ENCODE peak calls at places on chromosomes 16 and 17, in six cellular contexts. J is cardiac fibroblast, Y is mammary epithelial cell, G is bronchial epithelial cell, F is choroid plexus epithelial cell, T is tibial artery. V is an unnamed sample.

GRCh38 chr16:60246055-60246454 is 1511.9 kb upstream of the GOT2 start:
- DNase-seq in J (no peak), Y (no peak), G (no peak), F (no peak), T (no peak), V (no peak)

GRCh38 chr16:68361485-68361884 is 50.7 kb downstream of the PRMT7 start:
- DNase-seq in J (no peak), Y (no peak), G (peak), F (no peak), T (no peak), V (peak)

GRCh38 chr17:50206604-50207293 is 5.3 kb upstream of the COL1A1 start:
- DNase-seq in J (peak), Y (no peak), G (no peak), F (peak), T (peak), V (no peak)

GRCh38 chr16:78987676-78988075 is 612.9 kb downstream of the MAF start:
- DNase-seq in J (no peak), Y (peak), G (peak), F (no peak), T (no peak), V (peak)

GRCh38 chr17:34720760-34721159 is 141.4 kb downstream of the TMEM132E start:
- DNase-seq in J (no peak), Y (peak), G (peak), F (no peak), T (no peak), V (peak)

GRCh38 chr16:20181386-20181785 is 107.7 kb upstream of the GPR139 start:
- DNase-seq in J (no peak), Y (no peak), G (no peak), F (no peak), T (no peak), V (no peak)

GRCh38 chr17:81395600-81396277 is 482 bp downstream of the BAHCC1 start:
- DNase-seq in J (peak), Y (no peak), G (no peak), F (no peak), T (no peak), V (no peak)

GRCh38 chr16:84193480-84193879 is 2.5 kb downstream of the ADAD2 start:
- DNase-seq in J (no peak), Y (no peak), G (no peak), F (no peak), T (no peak), V (no peak)

GRCh38 chr17:4433515-4434031 is at the start of gene SPNS3:
- DNase-seq in J (no peak), Y (no peak), G (no peak), F (no peak), T (no peak), V (no peak)

GRCh38 chr16:69520800-69521602 is 44.8 kb upstream of the NFAT5 start:
- DNase-seq in J (peak), Y (no peak), G (no peak), F (no peak), T (no peak), V (peak)

GRCh38 chr17:68011199-68011665 is 15.0 kb upstream of the C17orf58 start:
- DNase-seq in J (peak), Y (no peak), G (no peak), F (no peak), T (peak), V (peak)

GRCh38 chr16:56120447-56121155 is 70.7 kb upstream of the GNAO1 start:
- DNase-seq in J (no peak), Y (no peak), G (no peak), F (no peak), T (no peak), V (no peak)

GRCh38 chr17:76682306-76682705 is 28.5 kb downstream of the MXRA7 start:
- DNase-seq in J (peak), Y (no peak), G (no peak), F (peak), T (no peak), V (no peak)

GRCh38 chr16:51154271-51155171 is 3.5 kb upstream of the SALL1 start:
- DNase-seq in J (no peak), Y (no peak), G (no peak), F (no peak), T (no peak), V (no peak)

GRCh38 chr17:29155966-29156338 is 24.2 kb downstream of the MYO18A start:
- DNase-seq in J (no peak), Y (no peak), G (no peak), F (peak), T (no peak), V (no peak)

GRCh38 chr16:10168258-10168657 is 14.0 kb downstream of the GRIN2A start:
- DNase-seq in J (peak), Y (peak), G (no peak), F (no peak), T (no peak), V (no peak)

GRCh38 chr17:41555105-41555887 is 16.6 kb downstream of the KRT9 start:
- DNase-seq in J (no peak), Y (no peak), G (no peak), F (no peak), T (no peak), V (peak)

GRCh38 chr17:73750975-73751374 is 106.7 kb upstream of the SDK2 start:
- DNase-seq in J (no peak), Y (no peak), G (no peak), F (no peak), T (no peak), V (no peak)

GRCh38 chr16:85722066-85722465 is 28.8 kb downstream of the C16orf74 start:
- DNase-seq in J (no peak), Y (no peak), G (no peak), F (no peak), T (no peak), V (peak)

GRCh38 chr16:4389051-4389955 is 17.7 kb downstream of the VASN start:
- DNase-seq in J (no peak), Y (no peak), G (no peak), F (no peak), T (no peak), V (no peak)

GRCh38 chr17:3221850-3222249 is 14.4 kb downstream of the OR1A1 start:
- DNase-seq in J (no peak), Y (no peak), G (no peak), F (no peak), T (no peak), V (no peak)

GRCh38 chr17:80221401-80221800 is 1.2 kb downstream of the SLC26A11 start:
- DNase-seq in J (no peak), Y (no peak), G (no peak), F (no peak), T (no peak), V (no peak)

GRCh38 chr16:15493416-15494181 is 59.2 kb downstream of the BMERB1 start:
- DNase-seq in J (peak), Y (no peak), G (no peak), F (peak), T (no peak), V (no peak)

GRCh38 chr16:68082596-68083238 is 2.5 kb upstream of the NFATC3 start:
- DNase-seq in J (no peak), Y (no peak), G (no peak), F (no peak), T (no peak), V (no peak)

GRCh38 chr17:41581366-41582060 is 5.2 kb downstream of the KRT14 start:
- DNase-seq in J (no peak), Y (no peak), G (no peak), F (no peak), T (no peak), V (peak)

GRCh38 chr16:83713597-83713996 is 94.2 kb upstream of the HSBP1 start:
- DNase-seq in J (no peak), Y (no peak), G (no peak), F (no peak), T (no peak), V (no peak)

GRCh38 chr16:79411805-79412204 is 188.7 kb downstream of the MAF start:
- DNase-seq in J (no peak), Y (no peak), G (no peak), F (no peak), T (no peak), V (no peak)

GRCh38 chr16:17105239-17105721 is 365.5 kb downstream of the XYLT1 start:
- DNase-seq in J (peak), Y (no peak), G (no peak), F (no peak), T (no peak), V (no peak)

GRCh38 chr17:44901323-44901965 is 2.2 kb upstream of the EFTUD2 start:
- DNase-seq in J (peak), Y (peak), G (peak), F (peak), T (no peak), V (peak)

GRCh38 chr17:4152471-4152870 is 9.5 kb downstream of the CYB5D2 start:
- DNase-seq in J (peak), Y (peak), G (peak), F (no peak), T (no peak), V (peak)

GRCh38 chr17:32007463-32008298 is 498 bp downstream of the LRRC37B start:
- DNase-seq in J (peak), Y (peak), G (peak), F (peak), T (peak), V (peak)

GRCh38 chr17:13925579-13925978 is 143.7 kb upstream of the COX10 start:
- DNase-seq in J (no peak), Y (no peak), G (no peak), F (no peak), T (no peak), V (no peak)

GRCh38 chr16:2236362-2237075 is at the start of gene DNASE1L2:
- DNase-seq in J (no peak), Y (no peak), G (no peak), F (peak), T (no peak), V (no peak)

GRCh38 chr16:743794-744500 is 3.1 kb upstream of the CIAO3 start:
- DNase-seq in J (no peak), Y (no peak), G (no peak), F (no peak), T (no peak), V (no peak)

GRCh38 chr17:50392621-50393020 is 4.7 kb downstream of the LRRC59 start:
- DNase-seq in J (no peak), Y (no peak), G (no peak), F (no peak), T (no peak), V (no peak)

DNA sequence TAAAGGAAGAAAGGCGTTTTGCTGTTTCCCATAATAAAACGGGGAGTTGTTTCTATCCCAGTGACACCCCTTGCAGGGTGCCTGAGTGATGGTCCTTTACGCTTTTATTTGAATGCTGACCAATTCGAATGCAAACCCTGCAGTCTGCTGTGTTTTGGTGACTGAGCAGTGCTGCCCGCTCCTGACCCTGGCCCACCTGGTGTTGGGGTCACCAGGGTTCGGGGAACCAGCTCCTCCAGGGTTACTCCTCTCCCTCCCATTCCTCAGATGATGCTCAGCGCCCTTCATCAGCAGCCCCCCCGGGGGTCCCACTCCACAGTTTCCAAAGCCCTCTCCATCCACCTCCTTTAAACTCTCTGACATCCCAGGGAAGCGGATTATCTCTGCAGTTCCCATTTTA is 6.0 kb downstream of the CA4 start:
- DNase-seq in J (no peak), Y (no peak), G (no peak), F (no peak), T (no peak), V (no peak)
- H3K4me3 ChIP-seq in J (no peak), Y (no peak), G (no peak), F (no peak), T (no peak), V (no peak)

GRCh38 chr17:27653572-27653971 is 22.6 kb downstream of the LGALS9 start:
- DNase-seq in J (no peak), Y (no peak), G (no peak), F (no peak), T (no peak), V (no peak)
- H3K4me3 ChIP-seq in J (no peak), Y (no peak), G (no peak), F (no peak), T (no peak), V (no peak)

GRCh38 chr17:39925282-39926134 is 1.9 kb downstream of the ORMDL3 start:
- DNase-seq in J (no peak), Y (no peak), G (no peak), F (no peak), T (no peak), V (no peak)
- H3K4me3 ChIP-seq in J (peak), Y (no peak), G (no peak), F (peak), T (no peak), V (peak)

GRCh38 chr17:57574040-57574513 is 171.0 kb downstream of the CCDC182 start:
- DNase-seq in J (peak), Y (no peak), G (no peak), F (peak), T (peak), V (no peak)
- H3K4me3 ChIP-seq in J (no peak), Y (no peak), G (no peak), F (no peak), T (no peak), V (no peak)

DNA sequence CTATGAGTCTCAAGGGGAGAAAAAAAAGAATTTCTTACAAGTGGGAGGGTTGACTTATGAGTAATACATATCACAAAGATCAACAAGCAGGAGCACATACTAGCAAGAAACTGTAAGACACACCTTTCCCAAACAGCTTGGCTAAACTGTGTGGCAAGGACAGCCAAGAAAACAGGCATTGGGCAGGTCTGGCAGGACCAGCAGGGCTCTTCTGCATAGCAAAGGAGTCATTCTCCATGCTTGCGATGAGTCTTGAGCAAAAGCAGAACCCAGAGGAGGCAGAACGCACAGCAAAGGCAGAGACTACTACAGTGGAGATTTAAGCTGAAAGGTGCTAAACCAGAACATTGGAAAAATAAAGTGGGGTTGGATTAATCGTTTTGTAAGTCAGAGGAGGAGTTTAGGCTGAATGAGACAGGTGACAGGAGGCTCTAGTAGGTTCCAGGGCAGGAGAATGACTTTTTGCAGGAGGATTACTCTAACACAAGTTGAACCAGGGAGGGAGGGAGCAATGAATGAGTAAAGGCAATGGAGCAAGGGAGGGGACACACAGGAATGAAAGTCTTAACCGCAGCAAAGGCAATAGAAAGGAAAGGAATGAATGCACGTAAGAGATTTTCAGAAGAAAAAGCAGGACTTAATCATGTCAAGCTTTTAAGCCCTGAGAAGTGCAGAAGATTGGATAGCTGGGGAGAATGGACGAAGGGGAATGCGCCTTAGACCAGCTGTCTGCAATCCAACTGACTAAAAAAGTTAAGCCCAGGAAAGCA is 2.7 kb downstream of the N4BP1 start:
- DNase-seq in J (peak), Y (peak), G (peak), F (peak), T (no peak), V (peak)
- H3K4me3 ChIP-seq in J (no peak), Y (no peak), G (peak), F (peak), T (no peak), V (peak)